ENCODE peak calls at places on chromosomes 5 and 9, in four cellular contexts. One of them, this sample, is unnamed.

GRCh38 chr5:6717687-6718086 is 4.5 kb downstream of the TENT4A start:
- DNase-seq in cardiac fibroblast: no peak
- DNase-seq in PC-3: no peak
- DNase-seq in pancreas: no peak
- DNase-seq in this sample: no peak

GRCh38 chr5:17219431-17219830 is 2.0 kb downstream of the BASP1 start:
- DNase-seq in cardiac fibroblast: no peak
- DNase-seq in PC-3: no peak
- DNase-seq in pancreas: no peak
- DNase-seq in this sample: no peak

GRCh38 chr5:60379907-60380306 is 320.1 kb downstream of the DEPDC1B start:
- DNase-seq in cardiac fibroblast: no peak
- DNase-seq in PC-3: no peak
- DNase-seq in pancreas: no peak
- DNase-seq in this sample: no peak

GRCh38 chr5:118295045-118295444 is 693.3 kb downstream of the DTWD2 start:
- DNase-seq in cardiac fibroblast: no peak
- DNase-seq in PC-3: no peak
- DNase-seq in pancreas: no peak
- DNase-seq in this sample: no peak

GRCh38 chr5:40240111-40240510 is 439.6 kb upstream of the PTGER4 start:
- DNase-seq in cardiac fibroblast: peak
- DNase-seq in PC-3: peak
- DNase-seq in pancreas: no peak
- DNase-seq in this sample: no peak

GRCh38 chr5:5385326-5385725 is 37.2 kb upstream of the ICE1 start:
- DNase-seq in cardiac fibroblast: no peak
- DNase-seq in PC-3: no peak
- DNase-seq in pancreas: no peak
- DNase-seq in this sample: no peak

GRCh38 chr9:137945581-137945980 is 68.0 kb downstream of the CACNA1B start:
- DNase-seq in cardiac fibroblast: peak
- DNase-seq in PC-3: peak
- DNase-seq in pancreas: no peak
- DNase-seq in this sample: no peak

GRCh38 chr5:41071975-41072374 is 833 bp upstream of the MROH2B start:
- DNase-seq in cardiac fibroblast: peak
- DNase-seq in PC-3: peak
- DNase-seq in pancreas: no peak
- DNase-seq in this sample: no peak

GRCh38 chr5:116154252-116154651 is 69.4 kb downstream of the COMMD10 start:
- DNase-seq in cardiac fibroblast: no peak
- DNase-seq in PC-3: no peak
- DNase-seq in pancreas: no peak
- DNase-seq in this sample: no peak

GRCh38 chr5:96026334-96027065 is 64.8 kb upstream of the ELL2 start:
- DNase-seq in cardiac fibroblast: peak
- DNase-seq in PC-3: peak
- DNase-seq in pancreas: no peak
- DNase-seq in this sample: peak

GRCh38 chr9:26723486-26723885 is 169.1 kb downstream of the CAAP1 start:
- DNase-seq in cardiac fibroblast: peak
- DNase-seq in PC-3: peak
- DNase-seq in pancreas: peak
- DNase-seq in this sample: peak

DNA sequence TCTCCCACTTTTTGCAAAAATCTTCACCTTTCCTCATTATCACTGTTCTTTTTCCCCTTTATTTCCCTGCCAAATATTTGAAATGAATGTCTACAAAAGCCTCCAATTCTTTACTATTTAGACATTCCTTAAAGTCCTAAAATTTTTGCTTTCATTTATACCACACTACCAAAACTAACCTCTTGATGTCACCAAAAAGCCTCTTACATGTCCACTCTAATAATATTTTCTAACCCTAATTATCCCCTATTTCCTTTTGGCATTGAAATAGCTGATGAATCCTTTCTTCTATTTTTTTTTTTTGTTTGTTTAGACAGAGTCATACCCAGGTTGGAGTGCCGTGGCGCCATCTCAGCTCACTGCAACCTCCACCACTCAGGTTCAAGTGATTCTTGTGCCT is 32.3 kb upstream of the NRG2 start:
- DNase-seq in cardiac fibroblast: peak
- DNase-seq in PC-3: peak
- DNase-seq in pancreas: no peak
- DNase-seq in this sample: peak
- TF ChIP-seq CTCF in cardiac fibroblast: no peak
- TF ChIP-seq CTCF in PC-3: peak
- TF ChIP-seq CTCF in pancreas: no peak
- TF ChIP-seq CTCF in this sample: no peak

DNA sequence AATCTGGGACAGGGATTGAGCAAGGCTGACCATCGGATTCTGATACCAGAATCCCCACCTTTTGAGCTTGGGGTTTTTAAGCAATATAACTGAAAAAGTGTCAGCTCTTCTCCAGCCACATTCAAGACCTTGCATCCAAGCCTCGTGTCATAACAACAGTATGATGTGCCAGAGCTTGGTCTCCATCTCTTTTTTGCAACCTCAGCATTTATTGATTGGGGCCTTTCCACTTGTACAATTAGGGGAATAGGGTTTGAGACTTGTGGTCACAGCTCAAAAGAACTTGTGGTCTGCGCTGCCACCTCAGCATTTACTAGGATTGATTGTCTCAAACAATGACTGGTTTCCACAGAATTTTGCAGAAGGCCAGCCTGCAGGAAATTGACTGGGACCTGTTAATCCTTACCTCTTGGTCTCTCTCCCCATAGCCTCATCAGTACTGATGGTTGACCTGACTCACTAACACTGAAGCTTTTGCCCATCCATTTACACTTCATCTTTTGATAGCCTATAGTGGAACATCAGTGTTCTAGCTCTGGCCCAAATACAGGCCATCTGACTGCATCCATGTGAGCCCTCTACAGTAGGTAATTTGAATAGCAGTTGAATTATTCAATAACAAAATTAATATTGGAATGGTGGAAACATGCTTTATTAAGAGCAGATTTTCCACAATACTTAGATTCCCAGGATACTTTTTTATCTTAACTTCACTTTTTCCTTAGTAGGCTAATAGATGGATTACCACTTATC is 381.6 kb upstream of the PRR16 start:
- DNase-seq in cardiac fibroblast: no peak
- DNase-seq in PC-3: peak
- DNase-seq in pancreas: no peak
- DNase-seq in this sample: no peak
- TF ChIP-seq CTCF in cardiac fibroblast: peak
- TF ChIP-seq CTCF in PC-3: peak
- TF ChIP-seq CTCF in pancreas: no peak
- TF ChIP-seq CTCF in this sample: no peak

DNA sequence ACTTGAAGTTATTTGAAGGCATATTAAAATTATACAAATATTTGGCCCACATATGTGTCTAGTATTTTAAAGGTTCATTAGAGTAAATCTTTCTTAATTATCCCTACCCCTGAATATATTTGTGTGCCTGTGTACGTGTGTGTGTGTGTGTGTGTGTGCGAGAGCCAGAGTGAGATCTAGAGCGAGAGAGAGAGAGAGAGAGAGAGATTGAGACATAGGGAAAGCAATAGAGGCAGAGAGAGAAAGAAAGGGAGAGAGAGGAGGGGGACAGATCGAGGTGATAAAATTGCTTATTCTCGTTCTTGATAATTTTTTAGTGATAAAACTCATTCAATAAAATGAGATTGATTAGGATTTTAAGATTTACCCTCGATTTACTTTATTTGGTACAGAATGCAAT is 47.4 kb downstream of the ADAMTS19 start:
- DNase-seq in cardiac fibroblast: no peak
- DNase-seq in PC-3: no peak
- DNase-seq in pancreas: no peak
- DNase-seq in this sample: no peak
- TF ChIP-seq CTCF in cardiac fibroblast: no peak
- TF ChIP-seq CTCF in PC-3: no peak
- TF ChIP-seq CTCF in pancreas: no peak
- TF ChIP-seq CTCF in this sample: no peak

GRCh38 chr9:36401179-36401740 is 1.2 kb upstream of the RNF38 start:
- DNase-seq in cardiac fibroblast: peak
- DNase-seq in PC-3: peak
- DNase-seq in pancreas: no peak
- DNase-seq in this sample: no peak

GRCh38 chr9:36401897-36402480 is 1.9 kb upstream of the RNF38 start:
- DNase-seq in cardiac fibroblast: no peak
- DNase-seq in PC-3: no peak
- DNase-seq in pancreas: no peak
- DNase-seq in this sample: no peak

GRCh38 chr9:36398745-36399144 is 1.3 kb downstream of the RNF38 start:
- DNase-seq in cardiac fibroblast: peak
- DNase-seq in PC-3: no peak
- DNase-seq in pancreas: no peak
- DNase-seq in this sample: no peak

GRCh38 chr9:36399980-36400331 is at the start of gene RNF38:
- DNase-seq in cardiac fibroblast: no peak
- DNase-seq in PC-3: no peak
- DNase-seq in pancreas: no peak
- DNase-seq in this sample: no peak

GRCh38 chr9:36400332-36401178 is 486 bp upstream of the RNF38 start:
- DNase-seq in cardiac fibroblast: peak
- DNase-seq in PC-3: peak
- DNase-seq in pancreas: peak
- DNase-seq in this sample: peak
- TF ChIP-seq CTCF in cardiac fibroblast: no peak
- TF ChIP-seq CTCF in PC-3: no peak
- TF ChIP-seq CTCF in pancreas: no peak
- TF ChIP-seq CTCF in this sample: no peak

DNA sequence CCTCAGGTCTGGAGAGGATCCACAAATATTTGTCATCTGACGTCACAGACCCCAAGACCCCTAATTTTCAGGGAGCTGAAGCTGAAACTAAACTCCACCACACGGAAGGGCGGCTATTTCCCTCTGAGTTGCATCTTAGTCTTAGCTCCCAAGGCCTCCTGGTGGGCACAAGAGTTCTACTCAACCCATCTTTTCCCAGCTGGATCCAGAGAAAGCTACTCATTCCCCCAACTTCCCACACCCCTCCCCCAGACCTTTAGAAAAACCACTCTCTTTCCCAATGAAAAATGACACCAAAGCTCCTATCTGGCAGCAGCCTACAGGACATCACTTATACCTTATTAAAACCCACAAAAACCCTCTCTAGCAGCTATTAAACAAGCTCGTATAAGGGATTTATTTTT is 67.1 kb upstream of the SLC1A1 start:
- DNase-seq in cardiac fibroblast: no peak
- DNase-seq in PC-3: no peak
- DNase-seq in pancreas: no peak
- DNase-seq in this sample: no peak
- TF ChIP-seq CTCF in cardiac fibroblast: no peak
- TF ChIP-seq CTCF in PC-3: no peak
- TF ChIP-seq CTCF in pancreas: no peak
- TF ChIP-seq CTCF in this sample: no peak

GRCh38 chr9:95044731-95045508 is 272.6 kb downstream of the FANCC start:
- DNase-seq in cardiac fibroblast: no peak
- DNase-seq in PC-3: no peak
- DNase-seq in pancreas: peak
- DNase-seq in this sample: peak
- TF ChIP-seq CTCF in cardiac fibroblast: no peak
- TF ChIP-seq CTCF in PC-3: no peak
- TF ChIP-seq CTCF in pancreas: peak
- TF ChIP-seq CTCF in this sample: peak

DNA sequence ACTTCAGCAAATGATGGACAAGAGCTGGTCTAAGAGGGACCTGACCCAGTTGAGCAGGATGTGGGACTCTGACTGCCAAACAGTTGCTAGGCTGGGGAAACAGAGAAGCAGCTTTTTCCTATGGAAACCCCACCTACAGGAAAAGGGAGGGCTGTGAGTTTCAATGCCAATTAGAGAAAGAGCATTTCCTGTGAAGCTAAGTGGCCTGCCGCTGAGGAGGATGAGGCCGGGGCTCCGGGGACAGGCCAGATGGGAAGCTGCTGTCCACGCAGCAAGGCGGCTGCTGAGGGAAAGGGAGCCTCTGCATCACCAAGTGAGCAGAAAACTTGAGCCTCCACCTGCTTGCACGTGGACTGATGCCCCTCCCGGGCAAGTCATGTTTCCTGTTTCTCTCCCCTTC is at the start of gene PCDH12:
- DNase-seq in cardiac fibroblast: peak
- DNase-seq in PC-3: no peak
- DNase-seq in pancreas: no peak
- DNase-seq in this sample: no peak
- TF ChIP-seq CTCF in cardiac fibroblast: no peak
- TF ChIP-seq CTCF in PC-3: no peak
- TF ChIP-seq CTCF in pancreas: no peak
- TF ChIP-seq CTCF in this sample: no peak

GRCh38 chr5:173629628-173630027 is 13.2 kb upstream of the BOD1 start:
- DNase-seq in cardiac fibroblast: no peak
- DNase-seq in PC-3: no peak
- DNase-seq in pancreas: no peak
- DNase-seq in this sample: peak
- TF ChIP-seq CTCF in cardiac fibroblast: peak
- TF ChIP-seq CTCF in PC-3: peak
- TF ChIP-seq CTCF in pancreas: no peak
- TF ChIP-seq CTCF in this sample: peak

GRCh38 chr5:142873831-142874230 is 103.7 kb downstream of the ARHGAP26 start:
- DNase-seq in cardiac fibroblast: no peak
- DNase-seq in PC-3: no peak
- DNase-seq in pancreas: peak
- DNase-seq in this sample: no peak
- TF ChIP-seq CTCF in cardiac fibroblast: peak
- TF ChIP-seq CTCF in PC-3: no peak
- TF ChIP-seq CTCF in pancreas: no peak
- TF ChIP-seq CTCF in this sample: no peak